ENCODE peak calls at places on chromosomes 16 and 17, in four cellular contexts. H is NCI-H460, O is neural progenitor cell, T is fibroblast of the aortic adventitia. K is an unnamed sample.

GRCh38 chr16:30092373-30093010 is 768 bp upstream of the TBX6 start:
- DNase-seq in H (peak), T (peak), O (peak), K (peak)

GRCh38 chr16:88777801-88778415 is 7.1 kb downstream of the PIEZO1 start:
- DNase-seq in O (peak), T (no peak), H (no peak), K (no peak)

GRCh38 chr16:138049-138417 is 440 bp downstream of the NPRL3 start:
- DNase-seq in H (no peak), O (peak), T (no peak), K (no peak)

GRCh38 chr16:57325458-57325857 is 33.1 kb upstream of the CCL22 start:
- DNase-seq in O (no peak), T (peak), H (no peak), K (no peak)

GRCh38 chr17:15185625-15185991 is 79.5 kb downstream of the PMP22 start:
- DNase-seq in H (no peak), T (peak), O (no peak), K (no peak)

GRCh38 chr16:79047337-79047736 is 553.2 kb downstream of the MAF start:
- DNase-seq in O (no peak), H (no peak), T (no peak), K (no peak)

GRCh38 chr16:4685776-4686496 is 7.4 kb upstream of the NUDT16L1 start:
- DNase-seq in O (no peak), H (no peak), T (no peak), K (no peak)

GRCh38 chr16:79714440-79714839 is 113.9 kb upstream of the MAF start:
- DNase-seq in T (peak), O (no peak), H (no peak), K (peak)

GRCh38 chr17:65472602-65473001 is 88.8 kb downstream of the AXIN2 start:
- DNase-seq in T (peak), O (no peak), H (no peak), K (no peak)

GRCh38 chr17:28610372-28610771 is 3.6 kb downstream of the RSKR start:
- DNase-seq in O (no peak), H (no peak), T (no peak), K (no peak)

GRCh38 chr17:67054011-67054591 is 9.7 kb downstream of the CACNG1 start:
- DNase-seq in H (no peak), T (no peak), O (no peak), K (no peak)

GRCh38 chr17:79797492-79798295 is 817 bp upstream of the CBX8 start:
- DNase-seq in H (no peak), O (peak), T (no peak), K (no peak)

GRCh38 chr16:86951831-86952598 is 365.2 kb downstream of the C16orf95 start:
- DNase-seq in T (peak), H (peak), O (no peak), K (no peak)

GRCh38 chr16:58459344-58460218 is 40.4 kb upstream of the NDRG4 start:
- DNase-seq in O (no peak), T (peak), H (no peak), K (no peak)

GRCh38 chr16:75089486-75090202 is 26.9 kb downstream of the LDHD start:
- DNase-seq in O (no peak), T (no peak), H (no peak), K (no peak)

K was measured in amygdala.